ENCODE peak calls at places on chromosome 13, in seven cellular contexts. T, F, Y, Q, A, P and R are unnamed samples.

GRCh38 chr13:98267080-98267912 is 90.2 kb upstream of the RNF113B start:
- DNase-seq in T (no peak), F (no peak), Y (peak), Q (no peak), A (peak), P (no peak), R (no peak)

GRCh38 chr13:50911051-50911690 is 1.6 kb downstream of the RNASEH2B start:
- DNase-seq in T (no peak), F (no peak), Y (no peak), Q (peak), A (peak), P (no peak), R (no peak)

GRCh38 chr13:108902557-108903155 is 273.2 kb downstream of the MYO16 start:
- DNase-seq in T (no peak), F (no peak), Y (no peak), Q (peak), A (peak), P (no peak), R (no peak)

GRCh38 chr13:81017525-81018152 is 676.7 kb upstream of the SPRY2 start:
- DNase-seq in T (no peak), F (no peak), Y (no peak), Q (peak), A (peak), P (no peak), R (peak)

GRCh38 chr13:31131470-31131961 is 30.2 kb downstream of the HSPH1 start:
- DNase-seq in T (no peak), F (no peak), Y (no peak), Q (no peak), A (no peak), P (no peak), R (no peak)

GRCh38 chr13:84902243-84902642 is 897.0 kb downstream of the SLITRK6 start:
- DNase-seq in T (no peak), F (no peak), Y (no peak), Q (no peak), A (no peak), P (no peak), R (no peak)

GRCh38 chr13:102354011-102354410 is 47.8 kb downstream of the FGF14 start:
- DNase-seq in T (no peak), F (no peak), Y (no peak), Q (no peak), A (no peak), P (no peak), R (no peak)

GRCh38 chr13:108993346-108993745 is 363.9 kb downstream of the MYO16 start:
- DNase-seq in T (no peak), F (no peak), Y (no peak), Q (no peak), A (peak), P (no peak), R (no peak)

GRCh38 chr13:77565635-77566034 is 30.1 kb downstream of the SCEL start:
- DNase-seq in T (no peak), F (no peak), Y (no peak), Q (peak), A (peak), P (peak), R (no peak)
- TF ChIP-seq CTCF in T (peak), F (no peak), Y (peak), Q (peak), A (peak), P (peak), R (peak)

GRCh38 chr13:110089815-110090214 is 217.1 kb downstream of the COL4A1 start:
- DNase-seq in T (no peak), F (no peak), Y (no peak), Q (no peak), A (no peak), P (no peak), R (no peak)
- TF ChIP-seq CTCF in T (no peak), F (no peak), Y (no peak), Q (peak), A (peak), P (peak), R (peak)

DNA sequence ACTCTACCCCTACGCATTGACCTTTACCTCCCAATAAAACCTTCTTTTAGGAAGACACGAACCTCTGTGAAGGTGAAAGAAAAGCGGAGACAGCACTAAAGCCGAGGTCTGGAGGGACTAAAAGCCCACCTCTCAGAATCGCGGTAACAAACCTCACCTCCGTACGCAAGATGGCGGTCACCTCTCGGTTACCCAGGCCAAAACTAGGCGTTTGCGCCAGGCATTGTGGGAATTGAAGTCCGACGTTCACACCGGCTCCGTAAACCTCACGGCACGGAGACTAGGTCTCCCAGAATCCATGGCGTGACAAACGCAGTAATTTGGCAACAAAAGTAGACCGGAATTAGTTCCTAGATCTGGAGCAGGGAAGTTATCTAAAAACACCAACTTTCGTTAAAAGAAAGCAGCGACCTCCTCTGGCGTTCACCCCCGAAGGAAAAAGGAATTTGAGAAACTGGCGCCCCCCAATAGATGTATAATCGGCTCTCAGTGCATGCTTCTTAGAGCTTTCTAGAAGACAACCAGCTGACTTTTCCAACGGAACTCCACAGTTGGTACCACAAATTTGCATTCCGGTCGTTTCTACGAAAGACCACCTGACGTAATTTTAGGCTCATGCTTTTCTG is at the start of gene N4BP2L2:
- DNase-seq in T (peak), F (peak), Y (peak), Q (peak), A (peak), P (peak), R (peak)
- TF ChIP-seq CTCF in T (no peak), F (no peak), Y (peak), Q (peak), A (peak), P (no peak), R (no peak)

GRCh38 chr13:44165895-44166496 is 207.6 kb upstream of the SERP2 start:
- DNase-seq in T (no peak), F (no peak), Y (no peak), Q (no peak), A (no peak), P (no peak), R (no peak)
- TF ChIP-seq CTCF in T (no peak), F (no peak), Y (no peak), Q (no peak), A (no peak), P (no peak), R (no peak)

DNA sequence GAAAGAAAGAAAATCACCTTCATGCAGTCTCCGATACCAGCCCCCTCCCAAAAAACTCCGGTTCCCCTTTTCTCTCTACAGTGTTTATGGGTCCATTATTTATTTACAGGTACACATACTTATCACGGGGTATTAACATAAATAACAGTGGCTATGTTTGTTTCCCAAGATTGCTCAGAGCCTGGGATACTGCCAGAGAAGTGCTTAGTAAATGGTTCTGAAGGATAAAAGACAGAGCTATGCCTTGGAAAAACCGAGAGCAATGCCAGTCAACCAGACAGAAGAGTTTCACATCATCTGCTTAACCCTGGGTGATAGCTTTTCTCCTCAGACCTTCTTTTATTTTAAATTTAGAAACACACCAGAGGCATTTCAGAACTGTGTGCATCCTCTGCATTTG is 61.3 kb downstream of the NUFIP1 start:
- DNase-seq in T (no peak), F (no peak), Y (no peak), Q (no peak), A (no peak), P (no peak), R (no peak)
- TF ChIP-seq CTCF in T (no peak), F (no peak), Y (no peak), Q (no peak), A (no peak), P (no peak), R (no peak)

GRCh38 chr13:20131057-20131832 is 29.6 kb downstream of the GJA3 start:
- DNase-seq in T (no peak), F (no peak), Y (no peak), Q (no peak), A (no peak), P (no peak), R (no peak)

GRCh38 chr13:20130652-20131051 is 30.2 kb downstream of the GJA3 start:
- DNase-seq in T (no peak), F (no peak), Y (no peak), Q (no peak), A (no peak), P (no peak), R (no peak)

GRCh38 chr13:20129076-20129475 is 31.8 kb downstream of the GJA3 start:
- DNase-seq in T (no peak), F (no peak), Y (no peak), Q (no peak), A (no peak), P (no peak), R (no peak)

GRCh38 chr13:20128459-20128927 is 32.4 kb downstream of the GJA3 start:
- DNase-seq in T (no peak), F (no peak), Y (no peak), Q (peak), A (no peak), P (no peak), R (peak)

DNA sequence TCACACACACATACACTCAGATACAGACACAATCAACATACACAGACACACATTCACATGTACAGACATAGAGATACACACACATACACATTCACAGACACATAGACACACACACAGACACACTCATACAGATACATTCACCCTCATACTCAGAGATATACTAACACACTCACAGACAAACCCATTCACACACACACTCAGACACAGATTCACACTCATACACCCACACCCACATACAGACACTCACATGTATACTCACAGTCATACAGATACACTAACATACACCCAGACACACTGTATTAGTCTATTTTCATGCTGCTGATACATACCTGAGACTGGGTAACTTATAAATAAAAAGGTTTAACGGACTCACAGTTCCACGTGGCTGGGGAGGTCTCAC is 30.8 kb downstream of the GJA3 start:
- DNase-seq in T (no peak), F (no peak), Y (no peak), Q (no peak), A (no peak), P (no peak), R (no peak)
- TF ChIP-seq CTCF in T (no peak), F (no peak), Y (no peak), Q (no peak), A (no peak), P (no peak), R (no peak)

DNA sequence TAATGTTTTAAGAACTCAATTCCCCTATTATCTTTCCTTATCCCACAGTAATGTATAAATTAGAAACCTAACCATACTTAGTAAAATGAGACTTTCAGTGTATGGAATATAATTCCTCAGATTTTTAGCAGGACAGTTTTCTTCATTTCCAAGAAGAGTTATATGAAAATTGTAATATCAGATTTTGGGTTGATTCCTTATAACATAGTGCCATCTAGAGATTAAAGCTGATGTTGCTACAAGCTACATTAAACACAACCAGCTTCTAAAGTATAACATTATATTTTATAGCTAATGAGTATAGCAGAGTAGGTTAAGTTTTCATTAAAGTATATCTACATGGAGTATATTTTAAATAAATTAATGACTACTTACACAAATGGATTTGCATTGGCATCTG is 99.7 kb upstream of the MIR17HG start:
- DNase-seq in T (no peak), F (no peak), Y (no peak), Q (peak), A (peak), P (no peak), R (no peak)
- TF ChIP-seq CTCF in T (peak), F (no peak), Y (no peak), Q (peak), A (no peak), P (no peak), R (peak)

DNA sequence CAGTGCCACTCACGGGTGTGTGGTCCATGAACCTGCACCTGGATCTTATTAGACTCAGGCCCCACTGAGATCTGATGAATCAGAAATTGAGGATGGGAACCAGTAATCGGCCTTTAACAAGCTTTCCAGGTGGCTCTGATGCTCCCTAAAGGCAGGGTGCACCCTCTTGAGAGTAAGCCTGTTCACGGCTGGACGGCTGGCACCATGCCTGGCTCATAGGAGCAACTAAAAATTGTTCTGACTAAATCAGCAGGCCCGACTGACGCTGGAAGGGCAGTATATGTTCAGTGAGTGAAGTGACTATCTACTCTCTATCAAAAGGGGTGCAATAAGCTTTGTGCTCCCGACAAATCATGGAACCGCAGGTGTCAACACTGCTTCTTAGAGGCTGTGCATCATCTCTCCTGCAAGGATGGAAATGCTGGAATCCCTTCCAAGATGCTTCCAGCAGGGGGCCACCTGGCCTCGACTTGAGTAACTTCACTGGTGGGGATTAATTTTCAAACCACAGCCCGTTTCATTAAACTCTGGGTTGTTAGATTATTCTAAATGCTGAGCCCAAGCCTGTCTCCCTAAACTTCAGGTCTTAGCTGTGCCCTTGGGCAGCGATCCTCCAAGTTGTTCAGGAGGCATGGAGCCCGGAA is 28.4 kb downstream of the TMTC4 start:
- DNase-seq in T (no peak), F (no peak), Y (no peak), Q (peak), A (peak), P (peak), R (peak)
- TF ChIP-seq CTCF in T (no peak), F (no peak), Y (peak), Q (peak), A (peak), P (peak), R (peak)

DNA sequence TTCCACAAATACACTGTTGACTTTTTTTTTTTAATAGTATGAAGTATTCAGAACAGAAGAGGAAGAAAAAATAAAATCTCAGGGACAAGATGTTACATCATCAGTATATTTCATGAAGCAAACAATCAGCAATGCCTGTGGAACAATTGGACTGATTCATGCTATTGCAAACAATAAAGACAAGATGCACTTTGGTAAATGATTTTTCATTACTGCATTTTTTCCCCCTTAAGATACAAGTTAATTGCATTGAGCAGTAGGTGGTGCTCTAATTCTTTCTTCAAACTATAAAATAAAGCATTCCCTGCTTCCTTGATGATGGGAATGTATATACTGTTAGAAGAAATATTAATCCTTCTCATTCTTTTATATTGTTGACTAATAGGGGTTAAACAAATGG is 17.1 kb downstream of the UCHL3 start:
- DNase-seq in T (no peak), F (no peak), Y (no peak), Q (peak), A (peak), P (no peak), R (no peak)
- TF ChIP-seq CTCF in T (no peak), F (no peak), Y (peak), Q (peak), A (peak), P (no peak), R (no peak)